ENCODE peak calls at places on chromosomes 7 and 10, in eight cellular contexts. W is right lobe of liver, F is adrenal gland, A is HCT116, V is endothelial cell of umbilical vein, Y is K562, C is gastrocnemius medialis, G is sigmoid colon. I is an unnamed sample.

GRCh38 chr10:96794786-96795733 is 37.0 kb upstream of the LCOR start:
- DNase-seq in G (no peak), F (no peak), A (no peak), V (no peak), W (no peak), C (no peak), Y (no peak), I (peak; percentile 20)

GRCh38 chr10:121804460-121804859 is 123.4 kb downstream of the ATE1 start:
- DNase-seq in F (no peak), V (no peak), A (no peak), G (no peak), C (no peak), Y (no peak), W (no peak), I (no peak)

GRCh38 chr7:33669251-33669670 is 236.1 kb upstream of the BMPER start:
- DNase-seq in C (no peak), A (no peak), G (no peak), F (no peak), V (peak; percentile 93), Y (no peak), W (no peak), I (no peak)

GRCh38 chr10:129093641-129094040 is 373.4 kb upstream of the MGMT start:
- DNase-seq in A (no peak), C (no peak), W (no peak), Y (no peak), F (peak; percentile 28), V (no peak), G (no peak), I (no peak)

GRCh38 chr10:18659784-18660561 is 742 bp downstream of the ARL5B start:
- DNase-seq in Y (peak; percentile 17), C (no peak), A (no peak), W (no peak), G (no peak), F (no peak), V (no peak), I (no peak)

GRCh38 chr10:114634607-114634974 is 23.5 kb downstream of the ABLIM1 start:
- DNase-seq in Y (peak; percentile 36), C (peak; percentile 52), V (peak; percentile 96), G (peak; percentile 82), F (peak; percentile 95), W (no peak), A (peak; percentile 58), I (no peak)

GRCh38 chr10:20888620-20889337 is 8.3 kb downstream of the NEBL start:
- DNase-seq in C (no peak), A (no peak), V (no peak), W (no peak), G (no peak), Y (no peak), F (no peak), I (no peak)

GRCh38 chr10:37856881-37857286 is 526 bp downstream of the ZNF248 start:
- DNase-seq in G (peak; percentile 71), C (peak; percentile 15), Y (peak; percentile 46), V (no peak), F (peak; percentile 68), A (no peak), W (peak; percentile 59), I (no peak)

GRCh38 chr10:30691601-30692015 is 62.1 kb upstream of the LYZL2 start:
- DNase-seq in G (no peak), A (no peak), V (no peak), W (no peak), C (no peak), F (no peak), Y (no peak), I (no peak)

GRCh38 chr10:128470302-128470962 is 344.2 kb upstream of the MKI67 start:
- DNase-seq in F (no peak), C (no peak), A (no peak), W (no peak), V (no peak), G (no peak), Y (no peak), I (no peak)

GRCh38 chr7:64098-64521 is 128.3 kb upstream of the FAM20C start:
- DNase-seq in C (peak; percentile 32), A (peak; percentile 21), F (peak; percentile 85), G (peak; percentile 86), V (peak; percentile 49), W (peak; percentile 69), Y (peak; percentile 39), I (peak; percentile 70)

GRCh38 chr10:79321494-79321882 is 25.8 kb upstream of the PPIF start:
- DNase-seq in G (no peak), F (no peak), Y (no peak), C (no peak), W (no peak), V (no peak), A (no peak), I (no peak)

GRCh38 chr10:78401882-78402367 is 368.3 kb downstream of the RPS24 start:
- DNase-seq in W (no peak), F (no peak), G (peak; percentile 57), A (no peak), C (no peak), Y (no peak), V (no peak), I (no peak)

DNA sequence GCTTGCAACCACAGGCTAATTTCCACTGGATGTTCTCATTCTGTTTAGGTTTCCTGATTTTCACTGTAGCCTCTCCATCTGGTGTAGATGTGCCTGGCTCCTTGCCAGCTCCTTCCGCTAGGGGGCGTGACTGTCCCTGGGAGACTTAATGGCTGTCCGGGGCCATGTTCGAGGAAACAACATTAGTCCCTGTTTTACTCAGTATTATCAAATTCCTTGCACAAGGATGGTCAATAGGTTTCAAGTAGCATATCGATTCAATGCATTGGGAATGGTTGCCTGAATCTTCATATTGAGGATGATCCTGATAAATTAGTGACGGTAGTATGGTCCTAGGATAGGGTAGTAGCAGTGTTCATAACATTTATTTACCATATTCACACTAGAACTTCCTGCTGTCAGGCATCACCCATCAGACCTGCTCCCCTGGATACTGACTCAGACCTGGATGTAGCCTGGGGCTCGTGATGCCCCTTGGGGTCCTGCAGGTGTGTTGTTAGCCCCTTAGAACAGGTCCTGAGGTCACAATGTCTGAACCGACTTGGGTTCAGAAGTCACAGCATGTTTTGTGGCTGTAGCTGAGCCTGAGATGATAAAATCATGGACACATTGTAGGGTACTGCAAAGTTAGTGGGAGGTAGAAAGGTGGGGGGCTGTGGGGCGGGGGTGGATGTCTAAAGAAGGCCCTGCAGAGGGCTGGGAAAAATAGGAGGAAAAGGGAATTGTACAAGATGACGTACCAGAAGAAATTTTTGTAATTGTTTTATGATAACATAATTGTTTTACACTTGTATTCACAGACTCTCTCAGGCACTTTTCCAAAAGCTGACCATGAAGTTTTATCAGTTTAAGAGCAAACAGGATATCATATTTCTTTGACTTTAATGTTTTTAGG is 8.9 kb upstream of the EXOC6 start:
- DNase-seq in A (no peak), Y (peak; percentile 66), F (peak; percentile 86), W (peak; percentile 75), C (peak; percentile 64), V (peak; percentile 97), G (no peak), I (peak; percentile 60)
- TF ChIP-seq CTCF in A (peak; percentile 18), Y (peak; percentile 86), F (no peak), W (no peak), C (no peak), V (peak; percentile 26), G (no peak), I (peak; percentile 43)

GRCh38 chr7:3302681-3303320 is 1.7 kb downstream of the SDK1 start:
- DNase-seq in Y (no peak), G (no peak), F (no peak), A (no peak), C (no peak), V (no peak), W (no peak), I (no peak)
- H3K4me3 ChIP-seq in Y (no peak overlapping the region), G (peak overlapping the region; percentile 77), F (no peak overlapping the region), A (no peak overlapping the region), C (peak overlapping the region; percentile 57), V (no peak overlapping the region), W (peak overlapping the region; percentile 34), I (no peak overlapping the region)

DNA sequence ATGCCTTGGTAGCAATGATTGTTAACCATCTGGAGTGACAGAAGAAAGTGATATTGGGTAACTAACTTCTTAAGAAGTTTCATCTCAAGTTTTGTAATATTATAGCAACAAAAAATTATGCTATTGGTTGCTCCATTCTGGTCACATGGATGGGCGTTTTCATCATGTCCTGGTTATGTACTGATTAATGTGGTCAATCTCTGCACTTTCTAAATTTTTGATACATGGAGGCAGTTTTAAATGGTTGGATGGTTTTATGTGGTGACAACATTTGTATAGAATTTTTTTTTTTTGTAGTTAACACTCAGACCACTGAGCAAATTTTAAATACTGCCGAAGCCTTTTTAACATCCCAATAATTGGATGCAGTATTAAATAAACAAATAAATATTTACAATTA is 55.2 kb upstream of the CCAR1 start:
- DNase-seq in F (no peak), V (no peak), C (no peak), W (no peak), G (no peak), Y (no peak), A (no peak), I (no peak)
- TF ChIP-seq POLR2A in F (no peak), V (no peak), C (no peak), W (no peak), G (no peak), Y (no peak), A (no peak), I (no peak)

DNA sequence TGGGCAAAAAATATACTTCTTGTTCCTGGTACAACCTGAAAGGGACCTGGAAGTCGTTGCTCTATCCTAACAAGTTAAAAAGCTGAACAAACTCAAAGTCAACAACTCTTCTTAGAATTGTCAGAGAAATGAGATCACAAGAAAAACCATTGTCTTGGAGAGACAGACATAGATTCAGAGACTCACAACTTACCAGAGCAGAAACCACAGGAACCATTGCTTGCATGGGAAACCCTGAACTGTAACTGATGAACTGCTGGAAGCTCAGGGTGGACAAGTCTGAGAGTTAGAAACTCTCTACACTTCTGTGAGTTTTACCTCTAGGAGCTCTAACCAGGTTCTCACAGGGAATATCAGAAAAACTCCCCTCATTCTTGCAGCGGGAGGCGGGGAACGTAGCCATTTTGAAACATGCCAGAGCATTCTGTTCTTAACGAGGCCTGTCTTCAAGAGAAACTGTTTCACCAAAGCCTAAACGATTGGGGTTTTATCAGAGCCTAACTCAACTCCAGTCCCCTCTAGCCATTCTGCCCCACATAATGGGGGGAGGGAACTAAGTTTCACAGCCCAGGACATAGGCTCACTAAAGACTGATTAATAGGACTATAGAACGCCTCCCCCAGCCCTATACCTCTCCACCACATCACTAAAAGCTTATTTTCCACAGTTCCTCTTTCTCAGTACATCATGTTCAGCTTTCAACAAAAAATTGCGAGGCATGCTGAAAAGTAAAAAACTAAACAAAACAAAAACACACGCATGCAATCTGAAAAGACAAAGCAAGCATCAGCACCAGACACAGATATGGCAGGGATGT is 12.0 kb upstream of the GSDME start:
- DNase-seq in G (no peak), Y (no peak), V (no peak), A (no peak), W (no peak), C (no peak), F (no peak), I (peak; percentile 19)
- TF ChIP-seq CTCF in G (no peak), Y (no peak), V (no peak), A (no peak), W (no peak), C (no peak), F (no peak), I (no peak)

GRCh38 chr10:32130788-32131187 is 74.6 kb upstream of the KIF5B start:
- DNase-seq in G (no peak), Y (no peak), V (peak; percentile 33), W (no peak), F (no peak), A (no peak), C (no peak), I (no peak)
- H3K4me3 ChIP-seq in G (no peak overlapping the region), Y (no peak overlapping the region), V (no peak overlapping the region), W (no peak overlapping the region), F (no peak overlapping the region), A (no peak overlapping the region), C (no peak overlapping the region), I (no peak overlapping the region)

GRCh38 chr7:37377231-37377630 is 71.4 kb downstream of the ELMO1 start:
- DNase-seq in Y (no peak), W (no peak), A (no peak), C (no peak), G (no peak), V (no peak), F (no peak), I (peak; percentile 22)
- TF ChIP-seq POLR2A in Y (no peak), W (no peak), A (no peak), C (no peak), G (no peak), V (no peak), F (no peak), I (no peak)

I was measured in NB4.